ENCODE peak calls at places on chromosomes 3 and 15, in six cellular contexts. K is neural crest cell, P is GM04504, X is HuH-7, D is left lung, C is astrocyte of the hippocampus. F is an unnamed sample.

GRCh38 chr15:51837784-51838183 is 8.3 kb downstream of the TMOD3 start:
- DNase-seq in K (no peak), P (no peak), X (no peak), D (no peak), C (peak; percentile 32), F (no peak)

GRCh38 chr3:128492353-128493220 is at the start of gene GATA2:
- DNase-seq in C (peak; percentile 48), K (no peak), P (no peak), X (no peak), D (peak; percentile 77), F (no peak)

GRCh38 chr3:126493051-126493450 is 17.4 kb upstream of the ZXDC start:
- DNase-seq in P (no peak), X (no peak), K (no peak), C (no peak), D (peak; percentile 34), F (no peak)

GRCh38 chr15:23504003-23504402 is 57.0 kb upstream of the GOLGA6L2 start:
- DNase-seq in X (no peak), P (no peak), D (no peak), C (no peak), K (no peak), F (no peak)

GRCh38 chr15:93587046-93587445 is 498.0 kb upstream of the RGMA start:
- DNase-seq in P (no peak), D (no peak), C (no peak), K (no peak), X (no peak), F (no peak)

GRCh38 chr15:61479601-61480000 is 250.5 kb upstream of the RORA start:
- DNase-seq in D (no peak), P (no peak), K (no peak), X (no peak), C (peak; percentile 74), F (peak; percentile 14)

GRCh38 chr15:89167267-89168176 is 53.9 kb downstream of the RLBP1 start:
- DNase-seq in C (peak; percentile 81), P (no peak), D (no peak), X (no peak), K (no peak), F (peak; percentile 53)

GRCh38 chr15:51735611-51736010 is 1.8 kb downstream of the LYSMD2 start:
- DNase-seq in D (no peak), C (no peak), X (no peak), K (no peak), P (no peak), F (no peak)

GRCh38 chr15:96340611-96341464 is 10.3 kb downstream of the NR2F2 start:
- DNase-seq in X (no peak), K (peak; percentile 58), C (peak; percentile 83), D (no peak), P (no peak), F (peak; percentile 74)

GRCh38 chr3:74214286-74214685 is 400.2 kb downstream of the CNTN3 start:
- DNase-seq in D (no peak), K (no peak), P (no peak), X (no peak), C (no peak), F (no peak)

GRCh38 chr15:67548862-67549651 is 6.6 kb downstream of the MAP2K5 start:
- DNase-seq in X (no peak), K (peak; percentile 21), D (no peak), P (no peak), C (peak; percentile 78), F (peak; percentile 24)

GRCh38 chr3:188589056-188589455 is 435.1 kb downstream of the LPP start:
- DNase-seq in X (no peak), K (no peak), P (no peak), C (no peak), D (no peak), F (no peak)

GRCh38 chr3:78847603-78848002 is 920.2 kb downstream of the ROBO1 start:
- DNase-seq in D (no peak), K (no peak), C (no peak), P (no peak), X (no peak), F (no peak)

GRCh38 chr15:81410318-81410753 is 36.3 kb upstream of the TMC3 start:
- DNase-seq in X (peak; percentile 49), K (peak; percentile 33), C (peak; percentile 78), D (no peak), P (peak; percentile 59), F (peak; percentile 66)

GRCh38 chr3:129567176-129567705 is 24.3 kb downstream of the H1-8 start:
- DNase-seq in X (no peak), C (no peak), K (no peak), P (no peak), D (no peak), F (no peak)

GRCh38 chr15:63726491-63726890 is 107.3 kb downstream of the HERC1 start:
- DNase-seq in X (no peak), D (no peak), K (no peak), C (peak; percentile 24), P (no peak), F (no peak)

GRCh38 chr15:55383687-55384086 is 24.5 kb downstream of the CCPG1 start:
- DNase-seq in C (no peak), P (no peak), K (no peak), D (no peak), X (no peak), F (no peak)

GRCh38 chr3:120410541-120410940 is 40.3 kb downstream of the FSTL1 start:
- DNase-seq in X (no peak), P (no peak), C (no peak), K (no peak), D (no peak), F (no peak)

GRCh38 chr3:53493997-53494791 is at the start of gene CACNA1D:
- DNase-seq in D (peak; percentile 87), C (peak; percentile 46), X (peak; percentile 28), P (no peak), K (peak; percentile 30), F (no peak)

GRCh38 chr3:106206613-106207012 is 337.8 kb upstream of the CBLB start:
- DNase-seq in K (no peak), X (no peak), C (no peak), D (no peak), P (no peak), F (no peak)

GRCh38 chr15:64356443-64357040 is 569 bp upstream of the CSNK1G1 start:
- DNase-seq in P (peak; percentile 78), X (peak; percentile 55), C (no peak), K (no peak), D (no peak), F (peak; percentile 95)

GRCh38 chr3:54533856-54534255 is 394.0 kb downstream of the LRTM1 start:
- DNase-seq in K (no peak), P (no peak), C (no peak), D (no peak), X (no peak), F (no peak)

GRCh38 chr3:129033619-129034321 is 26.8 kb upstream of the GP9 start:
- DNase-seq in X (no peak), D (no peak), P (no peak), K (no peak), C (no peak), F (no peak)

GRCh38 chr3:26099692-26100091 is 309.8 kb downstream of the OXSM start:
- DNase-seq in K (no peak), P (no peak), D (no peak), C (peak; percentile 74), X (no peak), F (no peak)

GRCh38 chr3:100978036-100978659 is 15.1 kb downstream of the ABI3BP start:
- DNase-seq in P (no peak), C (peak; percentile 4), X (no peak), D (no peak), K (no peak), F (no peak)

GRCh38 chr3:186831795-186832194 is 10.7 kb upstream of the ADIPOQ start:
- DNase-seq in K (no peak), C (no peak), P (no peak), D (no peak), X (no peak), F (no peak)

GRCh38 chr15:74345051-74345450 is 22.4 kb downstream of the CYP11A1 start:
- DNase-seq in C (peak; percentile 38), D (no peak), P (no peak), K (no peak), X (no peak), F (peak; percentile 47)

GRCh38 chr3:42612928-42613327 is 12.4 kb downstream of the NKTR start:
- DNase-seq in X (no peak), C (no peak), K (no peak), P (no peak), D (no peak), F (no peak)

GRCh38 chr15:60745469-60745971 is 266.6 kb upstream of the ICE2 start:
- DNase-seq in P (no peak), X (no peak), K (no peak), D (no peak), C (peak; percentile 35), F (peak; percentile 52)

GRCh38 chr15:48565560-48566482 is 79.7 kb downstream of the FBN1 start:
- DNase-seq in K (no peak), P (peak; percentile 78), D (no peak), C (peak; percentile 64), X (no peak), F (peak; percentile 92)

GRCh38 chr3:10419637-10420232 is 85.7 kb downstream of the ATP2B2 start:
- DNase-seq in D (no peak), K (no peak), X (no peak), C (peak; percentile 44), P (no peak), F (no peak)

F was measured in mesenchymal stem cell.